ENCODE peak calls at places on chromosomes 2 and 18, in four cellular contexts. L, P, O and S are unnamed samples.

GRCh38 chr2:69601179-69601612 is 42.3 kb downstream of the AAK1 start:
- DNase-seq in L (no peak), P (peak), O (peak), S (no peak)

GRCh38 chr2:201654611-201655384 is 11.5 kb upstream of the TMEM237 start:
- DNase-seq in L (no peak), P (peak), O (no peak), S (no peak)

GRCh38 chr2:152585830-152586484 is 131.3 kb downstream of the PRPF40A start:
- DNase-seq in L (no peak), P (peak), O (no peak), S (no peak)

GRCh38 chr2:193584001-193584400 is 1389.3 kb upstream of the TMEFF2 start:
- DNase-seq in L (peak), P (peak), O (peak), S (peak)

GRCh38 chr18:61953161-61953560 is 60.4 kb upstream of the RNF152 start:
- DNase-seq in L (no peak), P (no peak), O (no peak), S (no peak)

GRCh38 chr2:144165599-144166250 is 354.2 kb downstream of the ZEB2 start:
- DNase-seq in L (no peak), P (peak), O (no peak), S (no peak)

GRCh38 chr2:113173563-113174368 is at the start of gene PSD4:
- DNase-seq in L (no peak), P (no peak), O (peak), S (no peak)

GRCh38 chr2:159381574-159381973 is 95.1 kb upstream of the WDSUB1 start:
- DNase-seq in L (no peak), P (no peak), O (no peak), S (no peak)

GRCh38 chr18:44680271-44681038 is at the start of gene SETBP1:
- DNase-seq in L (peak), P (peak), O (peak), S (peak)

GRCh38 chr2:128750328-128751165 is 431.9 kb upstream of the HS6ST1 start:
- DNase-seq in L (no peak), P (no peak), O (no peak), S (no peak)

GRCh38 chr18:41436772-41437171 is 518.3 kb upstream of the PIK3C3 start:
- DNase-seq in L (no peak), P (no peak), O (no peak), S (no peak)

GRCh38 chr2:212871597-212871996 is 279.8 kb downstream of the IKZF2 start:
- DNase-seq in L (no peak), P (no peak), O (no peak), S (no peak)

GRCh38 chr2:140567734-140568133 is 1563.1 kb downstream of the LRP1B start:
- DNase-seq in L (no peak), P (peak), O (no peak), S (no peak)

GRCh38 chr2:174635747-174636399 is 38.3 kb upstream of the WIPF1 start:
- DNase-seq in L (no peak), P (peak), O (no peak), S (no peak)

GRCh38 chr2:65527451-65528240 is 95.2 kb upstream of the SPRED2 start:
- DNase-seq in L (no peak), P (no peak), O (peak), S (no peak)

GRCh38 chr2:73176205-73176880 is 26.0 kb upstream of the NOTO start:
- DNase-seq in L (peak), P (no peak), O (peak), S (peak)

GRCh38 chr18:22816266-22817176 is 116.6 kb upstream of the RBBP8 start:
- DNase-seq in L (no peak), P (no peak), O (no peak), S (no peak)

GRCh38 chr18:46320928-46321855 is 217.0 kb downstream of the HAUS1 start:
- DNase-seq in L (no peak), P (peak), O (no peak), S (no peak)

GRCh38 chr18:46321954-46322353 is 217.8 kb downstream of the HAUS1 start:
- DNase-seq in L (no peak), P (no peak), O (peak), S (peak)

GRCh38 chr18:46322941-46323340 is 218.8 kb downstream of the HAUS1 start:
- DNase-seq in L (no peak), P (no peak), O (no peak), S (no peak)

GRCh38 chr18:46324087-46324486 is 219.9 kb downstream of the HAUS1 start:
- DNase-seq in L (no peak), P (no peak), O (no peak), S (no peak)

GRCh38 chr18:46322411-46322891 is 218.3 kb downstream of the HAUS1 start:
- DNase-seq in L (no peak), P (no peak), O (peak), S (no peak)
- H2BK120ac ChIP-seq in L (no peak), P (no peak), O (no peak), S (no peak)

GRCh38 chr2:219490186-219490585 is 8.5 kb upstream of the GMPPA start:
- DNase-seq in L (no peak), P (no peak), O (no peak), S (no peak)

GRCh38 chr2:219491278-219491967 is 7.3 kb upstream of the GMPPA start:
- DNase-seq in L (no peak), P (no peak), O (no peak), S (no peak)

GRCh38 chr2:219488844-219489194 is 9.9 kb upstream of the GMPPA start:
- DNase-seq in L (no peak), P (no peak), O (no peak), S (no peak)

GRCh38 chr2:219489315-219489714 is 9.4 kb upstream of the GMPPA start:
- DNase-seq in L (no peak), P (no peak), O (no peak), S (no peak)

DNA sequence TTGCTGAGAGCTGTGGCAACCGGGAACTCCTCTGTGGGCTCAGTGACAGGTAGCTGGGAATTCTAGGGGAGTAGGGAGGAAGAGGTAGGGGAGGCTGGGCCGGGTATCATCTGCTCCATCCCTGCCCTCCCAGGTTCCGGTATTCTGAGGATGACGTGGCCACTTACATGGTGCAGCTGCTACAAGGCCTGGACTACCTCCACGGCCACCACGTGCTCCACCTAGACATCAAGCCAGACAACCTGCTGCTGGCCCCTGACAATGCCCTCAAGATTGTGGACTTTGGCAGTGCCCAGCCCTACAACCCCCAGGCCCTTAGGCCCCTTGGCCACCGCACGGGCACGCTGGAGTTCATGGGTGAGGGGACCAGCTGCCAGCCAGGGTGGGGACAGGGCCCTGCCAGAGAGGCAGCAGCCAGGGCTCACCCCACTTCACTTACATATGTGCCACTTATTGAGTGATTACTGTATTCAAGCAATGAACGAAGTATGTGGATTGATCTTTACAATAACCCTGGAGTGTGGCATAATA is 8.0 kb upstream of the GMPPA start:
- DNase-seq in L (no peak), P (no peak), O (no peak), S (no peak)
- H3K4ac ChIP-seq in L (no peak), P (no peak), O (no peak), S (no peak)

GRCh38 chr2:215313219-215313656 is 1.4 kb downstream of the ATIC start:
- DNase-seq in L (no peak), P (no peak), O (no peak), S (no peak)

GRCh38 chr2:215316336-215316735 is 4.5 kb downstream of the ATIC start:
- DNase-seq in L (no peak), P (no peak), O (no peak), S (no peak)

GRCh38 chr2:215314896-215315295 is 3.0 kb downstream of the ATIC start:
- DNase-seq in L (no peak), P (no peak), O (no peak), S (no peak)

GRCh38 chr2:215315301-215315700 is 3.4 kb downstream of the ATIC start:
- DNase-seq in L (no peak), P (no peak), O (no peak), S (no peak)

DNA sequence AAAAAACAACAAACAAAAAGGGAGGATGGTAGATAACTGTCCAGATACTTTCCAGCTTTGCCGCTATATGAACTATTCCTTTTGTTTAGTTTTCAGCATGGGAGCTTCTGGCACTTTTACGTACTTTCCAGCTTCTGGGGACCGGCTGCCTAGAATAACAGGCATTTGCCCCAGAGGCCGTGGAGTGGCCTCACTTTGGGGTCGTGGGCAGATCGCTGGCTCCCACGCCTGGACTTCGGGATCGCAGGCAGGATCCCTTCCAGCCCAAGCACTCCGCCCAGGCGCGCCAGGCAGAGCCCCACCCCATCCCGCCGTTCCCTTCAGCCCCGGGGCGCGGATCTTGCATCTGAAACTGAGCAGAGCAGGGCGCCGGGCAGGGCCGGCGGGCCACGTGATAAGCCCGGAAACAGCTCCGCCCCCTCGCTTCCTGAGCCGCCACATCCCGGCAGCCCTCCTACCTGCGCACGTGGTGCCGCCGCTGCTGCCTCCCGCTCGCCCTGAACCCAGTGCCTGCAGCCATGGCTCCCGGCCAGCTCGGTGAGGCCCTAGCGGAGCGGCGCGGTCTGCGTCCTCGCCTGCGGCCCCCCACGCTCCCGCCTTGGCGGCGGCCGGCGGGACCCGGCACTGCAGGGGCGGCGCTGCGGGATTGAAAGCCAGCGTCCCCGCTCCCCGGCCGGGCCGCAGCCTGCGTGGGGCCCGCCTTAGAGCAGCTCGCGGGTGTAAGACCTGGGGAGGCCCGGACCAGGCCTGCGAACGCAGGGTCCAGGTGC is at the start of gene ATIC:
- DNase-seq in L (peak), P (peak), O (peak), S (peak)
- H2AK5ac ChIP-seq in L (no peak), P (peak), O (no peak), S (no peak)

DNA sequence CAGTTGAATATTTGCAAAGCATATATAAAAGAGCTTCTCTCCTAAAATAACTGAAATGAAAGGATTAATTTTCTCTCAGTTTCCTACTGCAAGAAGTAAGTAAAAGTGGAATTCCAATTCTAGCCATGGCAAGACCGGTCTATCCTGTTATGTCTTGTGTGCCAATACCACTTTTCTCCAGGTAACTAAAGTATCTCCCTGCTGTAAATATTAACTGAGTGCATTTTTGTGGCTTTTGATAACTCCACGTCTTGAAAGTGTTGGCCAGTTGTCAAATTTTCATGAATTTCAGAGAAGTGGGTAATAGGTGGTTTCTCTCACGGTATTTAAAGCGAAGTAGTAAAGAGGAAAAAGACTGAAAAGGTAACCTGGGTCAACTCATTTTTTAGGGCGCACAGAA is 225.9 kb downstream of the NEDD4L start:
- DNase-seq in L (no peak), P (no peak), O (no peak), S (no peak)
- H2BK120ac ChIP-seq in L (no peak), P (no peak), O (no peak), S (no peak)

GRCh38 chr2:15594291-15595256 is 2.9 kb downstream of the DDX1 start:
- DNase-seq in L (no peak), P (no peak), O (no peak), S (no peak)

GRCh38 chr2:15591692-15592463 is at the start of gene DDX1:
- DNase-seq in L (peak), P (peak), O (peak), S (peak)

GRCh38 chr2:15588329-15588919 is 3.2 kb upstream of the DDX1 start:
- DNase-seq in L (peak), P (peak), O (peak), S (peak)

GRCh38 chr2:15593327-15593705 is 1.6 kb downstream of the DDX1 start:
- DNase-seq in L (no peak), P (no peak), O (no peak), S (no peak)

GRCh38 chr2:15591373-15591691 is 336 bp upstream of the DDX1 start:
- DNase-seq in L (no peak), P (no peak), O (no peak), S (no peak)
- H3K4ac ChIP-seq in L (no peak), P (peak), O (no peak), S (no peak)

GRCh38 chr2:71496156-71496770 is 42.9 kb downstream of the DYSF start:
- DNase-seq in L (no peak), P (no peak), O (peak), S (peak)

GRCh38 chr2:71499691-71500090 is 46.3 kb downstream of the DYSF start:
- DNase-seq in L (no peak), P (no peak), O (no peak), S (no peak)

GRCh38 chr2:71494523-71495155 is 41.3 kb downstream of the DYSF start:
- DNase-seq in L (no peak), P (no peak), O (no peak), S (no peak)

GRCh38 chr2:71500426-71501079 is 47.2 kb downstream of the DYSF start:
- DNase-seq in L (no peak), P (no peak), O (peak), S (no peak)

GRCh38 chr2:71498261-71498701 is 44.9 kb downstream of the DYSF start:
- DNase-seq in L (no peak), P (peak), O (peak), S (no peak)
- H2AK5ac ChIP-seq in L (no peak), P (no peak), O (peak), S (no peak)

GRCh38 chr2:135635212-135635835 is 104.0 kb downstream of the R3HDM1 start:
- DNase-seq in L (no peak), P (no peak), O (no peak), S (no peak)
- H2BK120ac ChIP-seq in L (no peak), P (no peak), O (no peak), S (no peak)

DNA sequence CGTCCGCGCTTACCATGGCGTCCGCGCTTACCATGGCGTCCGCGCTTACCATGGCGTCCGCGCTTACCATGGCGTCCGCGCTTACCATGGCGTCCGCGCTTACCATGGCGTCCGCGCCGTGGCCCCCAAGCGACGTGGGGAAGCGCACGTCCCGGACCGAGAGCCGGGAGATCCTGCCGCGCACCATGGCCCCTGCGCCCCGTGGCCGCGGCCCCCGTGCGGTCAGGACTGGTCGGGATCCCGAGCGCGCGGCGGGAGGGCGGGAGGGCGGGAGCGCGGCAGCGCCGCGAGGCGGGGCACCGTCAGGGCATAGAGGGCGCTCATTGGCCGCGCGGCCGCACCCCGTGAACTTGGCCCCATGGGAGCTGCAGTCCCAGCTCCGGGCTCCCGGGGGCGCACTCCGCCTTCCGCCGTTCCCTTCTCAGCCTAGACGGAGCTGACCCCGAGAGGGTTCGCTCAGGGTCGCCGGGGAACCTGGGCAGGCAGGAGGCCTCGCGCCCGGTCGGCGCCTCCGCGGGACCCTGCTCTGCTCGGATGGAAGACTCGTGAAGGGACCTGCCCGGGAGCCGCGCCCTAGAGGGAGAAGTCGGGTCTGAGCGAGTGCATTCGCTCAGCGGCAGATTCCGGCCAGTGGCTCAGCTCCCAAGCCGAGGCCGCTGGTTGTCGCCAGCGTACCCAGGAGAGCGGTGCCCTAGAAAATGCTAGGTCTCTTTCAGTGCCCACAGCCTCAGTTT is at the start of gene ENOSF1:
- DNase-seq in L (peak), P (peak), O (peak), S (peak)
- H3K4ac ChIP-seq in L (peak), P (peak), O (no peak), S (no peak)

GRCh38 chr2:218782529-218782845 is 540 bp downstream of the CYP27A1 start:
- DNase-seq in L (no peak), P (no peak), O (peak), S (no peak)

GRCh38 chr2:218785103-218785502 is 3.2 kb downstream of the CYP27A1 start:
- DNase-seq in L (no peak), P (no peak), O (no peak), S (no peak)

GRCh38 chr2:218781691-218782528 is at the start of gene CYP27A1:
- DNase-seq in L (peak), P (no peak), O (peak), S (peak)

GRCh38 chr2:218786133-218786532 is 4.2 kb downstream of the CYP27A1 start:
- DNase-seq in L (no peak), P (no peak), O (no peak), S (no peak)

DNA sequence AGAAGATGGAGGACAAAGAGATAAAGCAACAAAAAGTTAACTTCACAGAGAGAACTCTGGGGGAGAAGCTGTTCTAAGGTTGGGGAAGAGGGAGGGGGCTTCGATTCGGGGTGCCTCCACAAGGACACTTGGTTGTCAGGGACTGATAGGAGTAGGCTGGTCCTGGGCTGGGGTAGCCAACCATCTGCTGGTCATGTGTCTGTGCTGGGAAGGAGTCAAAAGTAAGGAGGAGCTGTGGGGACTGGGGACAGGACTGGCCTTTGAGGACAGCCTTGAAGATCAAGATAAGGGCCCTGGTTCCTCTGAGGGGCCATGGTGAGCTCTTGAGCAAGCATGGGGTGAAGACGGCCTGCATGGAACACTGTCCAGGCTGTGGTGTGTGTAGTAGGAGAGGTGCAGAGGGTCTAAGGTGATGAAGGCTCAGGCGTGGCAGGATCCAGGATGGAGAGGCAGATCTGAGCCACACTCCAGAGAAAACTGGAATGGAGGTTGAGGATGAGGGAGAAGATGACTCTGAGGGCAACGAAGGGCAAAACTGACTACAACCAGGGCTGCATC is 1.7 kb downstream of the CYP27A1 start:
- DNase-seq in L (no peak), P (no peak), O (no peak), S (no peak)
- H2AK5ac ChIP-seq in L (no peak), P (peak), O (no peak), S (no peak)

GRCh38 chr2:239046822-239047221 is 198.9 kb downstream of the TWIST2 start:
- DNase-seq in L (no peak), P (no peak), O (no peak), S (no peak)

GRCh38 chr2:239049421-239050251 is 201.8 kb downstream of the TWIST2 start:
- DNase-seq in L (no peak), P (peak), O (no peak), S (no peak)

GRCh38 chr2:239047420-239047819 is 199.5 kb downstream of the TWIST2 start:
- DNase-seq in L (no peak), P (no peak), O (no peak), S (no peak)

GRCh38 chr2:239048771-239049170 is 200.9 kb downstream of the TWIST2 start:
- DNase-seq in L (no peak), P (no peak), O (no peak), S (no peak)

GRCh38 chr2:239047861-239048260 is 200.0 kb downstream of the TWIST2 start:
- DNase-seq in L (no peak), P (no peak), O (no peak), S (no peak)
- H2BK120ac ChIP-seq in L (no peak), P (no peak), O (no peak), S (no peak)